ENCODE peak calls at places on chromosomes 7 and 10, in five cellular contexts. Y, I, J, H and N are unnamed samples.

GRCh38 chr10:86644412-86645110 is 9.8 kb upstream of the OPN4 start:
- DNase-seq in Y (no peak), H (no peak), I (no peak), J (no peak), N (peak)

GRCh38 chr10:48941427-48942075 is 1.9 kb upstream of the LRRC18 start:
- DNase-seq in I (no peak), H (no peak), J (no peak), Y (no peak), N (no peak)

GRCh38 chr10:133444342-133445267 is 9.1 kb upstream of the SCART1 start:
- DNase-seq in Y (no peak), I (no peak), J (no peak), H (no peak), N (no peak)

GRCh38 chr10:98258683-98259454 is 9.1 kb downstream of the LOXL4 start:
- DNase-seq in Y (no peak), H (no peak), J (no peak), I (no peak), N (peak)

GRCh38 chr7:156927571-156928405 is 21.7 kb upstream of the NOM1 start:
- DNase-seq in I (no peak), H (no peak), Y (no peak), J (no peak), N (no peak)

GRCh38 chr10:76577455-76577854 is 1060.2 kb downstream of the KCNMA1 start:
- DNase-seq in J (no peak), I (no peak), Y (no peak), H (no peak), N (no peak)

GRCh38 chr7:147279951-147280350 is 1163.3 kb downstream of the CNTNAP2 start:
- DNase-seq in J (no peak), Y (no peak), H (no peak), I (no peak), N (peak)

GRCh38 chr7:132063800-132064199 is 507.4 kb upstream of the PODXL start:
- DNase-seq in J (no peak), I (no peak), H (no peak), Y (no peak), N (no peak)

GRCh38 chr7:34320926-34321609 is 336.9 kb upstream of the NPSR1 start:
- DNase-seq in J (peak), Y (peak), I (peak), H (peak), N (peak)

GRCh38 chr7:47653550-47654351 is 71.8 kb upstream of the TNS3 start:
- DNase-seq in J (no peak), Y (no peak), H (peak), I (no peak), N (no peak)

GRCh38 chr10:13087986-13088618 is 11.9 kb upstream of the OPTN start:
- DNase-seq in Y (no peak), I (no peak), J (no peak), H (peak), N (no peak)

GRCh38 chr7:12403287-12404181 is at the start of gene VWDE:
- DNase-seq in I (no peak), H (peak), J (peak), Y (no peak), N (peak)